ENCODE peak calls at places on chromosomes 11 and 22, in eight cellular contexts. Q, T, N, J, X, I, E and G are unnamed samples.

GRCh38 chr11:93652161-93652597 is 9.3 kb upstream of the CEP295 start:
- DNase-seq in Q (peak), T (peak), N (peak), J (peak), X (no peak), I (peak), E (no peak), G (no peak)

GRCh38 chr11:104159356-104159755 is 4.6 kb downstream of the PDGFD start:
- DNase-seq in Q (no peak), T (peak), N (no peak), J (no peak), X (no peak), I (no peak), E (no peak), G (no peak)

GRCh38 chr11:70367071-70367470 is 31.3 kb upstream of the CTTN start:
- DNase-seq in Q (no peak), T (no peak), N (no peak), J (no peak), X (no peak), I (no peak), E (no peak), G (no peak)

GRCh38 chr11:134404485-134405341 is 7.3 kb downstream of the B3GAT1 start:
- DNase-seq in Q (no peak), T (no peak), N (no peak), J (no peak), X (no peak), I (no peak), E (no peak), G (no peak)

GRCh38 chr11:92123540-92123939 is 101.1 kb upstream of the FAT3 start:
- DNase-seq in Q (no peak), T (no peak), N (no peak), J (no peak), X (no peak), I (no peak), E (peak), G (no peak)

GRCh38 chr11:46410021-46410420 is 18.4 kb upstream of the CHRM4 start:
- DNase-seq in Q (no peak), T (peak), N (no peak), J (no peak), X (no peak), I (peak), E (no peak), G (no peak)

GRCh38 chr22:31281733-31282132 is 10.6 kb downstream of the PIK3IP1 start:
- DNase-seq in Q (no peak), T (no peak), N (no peak), J (no peak), X (no peak), I (no peak), E (no peak), G (no peak)

GRCh38 chr11:68990995-68991780 is 10.4 kb upstream of the MRGPRD start:
- DNase-seq in Q (no peak), T (no peak), N (no peak), J (no peak), X (peak), I (no peak), E (no peak), G (no peak)

GRCh38 chr11:69364901-69365300 is 70.9 kb downstream of the MYEOV start:
- DNase-seq in Q (no peak), T (peak), N (no peak), J (no peak), X (no peak), I (no peak), E (peak), G (no peak)

GRCh38 chr11:72606362-72607100 is 67.7 kb downstream of the PDE2A start:
- DNase-seq in Q (no peak), T (no peak), N (no peak), J (no peak), X (no peak), I (no peak), E (no peak), G (no peak)

GRCh38 chr11:70727899-70728620 is 329.7 kb downstream of the CTTN start:
- DNase-seq in Q (no peak), T (no peak), N (peak), J (no peak), X (peak), I (no peak), E (no peak), G (no peak)

GRCh38 chr11:116719102-116719501 is 53.7 kb downstream of the BUD13 start:
- DNase-seq in Q (no peak), T (no peak), N (no peak), J (no peak), X (no peak), I (no peak), E (no peak), G (no peak)

GRCh38 chr11:69812256-69812655 is 7.0 kb downstream of the FGF3 start:
- DNase-seq in Q (no peak), T (no peak), N (no peak), J (no peak), X (no peak), I (no peak), E (no peak), G (no peak)

GRCh38 chr11:34631737-34632104 is 10.8 kb downstream of the EHF start:
- DNase-seq in Q (no peak), T (no peak), N (no peak), J (no peak), X (no peak), I (no peak), E (no peak), G (no peak)

GRCh38 chr11:116112031-116112935 is 608.1 kb upstream of the CADM1 start:
- DNase-seq in Q (no peak), T (no peak), N (no peak), J (no peak), X (no peak), I (no peak), E (no peak), G (no peak)

GRCh38 chr11:75140269-75141138 is 10.4 kb upstream of the SLCO2B1 start:
- DNase-seq in Q (no peak), T (peak), N (no peak), J (peak), X (peak), I (peak), E (no peak), G (peak)

GRCh38 chr11:128388182-128388815 is 199.1 kb downstream of the ETS1 start:
- DNase-seq in Q (no peak), T (no peak), N (no peak), J (no peak), X (no peak), I (peak), E (no peak), G (no peak)

GRCh38 chr22:46045459-46046298 is 68.7 kb upstream of the WNT7B start:
- DNase-seq in Q (no peak), T (no peak), N (no peak), J (no peak), X (peak), I (no peak), E (no peak), G (no peak)

GRCh38 chr22:28417426-28417825 is 262.2 kb downstream of the TTC28 start:
- DNase-seq in Q (no peak), T (no peak), N (no peak), J (no peak), X (no peak), I (no peak), E (no peak), G (no peak)

GRCh38 chr11:45919276-45919675 is 1.6 kb upstream of the PEX16 start:
- DNase-seq in Q (no peak), T (no peak), N (no peak), J (no peak), X (peak), I (no peak), E (no peak), G (no peak)

GRCh38 chr11:67300256-67300755 is 3.0 kb upstream of the SSH3 start:
- DNase-seq in Q (no peak), T (no peak), N (no peak), J (no peak), X (no peak), I (no peak), E (no peak), G (no peak)

GRCh38 chr11:109109916-109110315 is 312.1 kb upstream of the C11orf87 start:
- DNase-seq in Q (no peak), T (no peak), N (no peak), J (no peak), X (no peak), I (no peak), E (no peak), G (no peak)

GRCh38 chr11:41306435-41306834 is 153.0 kb downstream of the LRRC4C start:
- DNase-seq in Q (no peak), T (no peak), N (no peak), J (no peak), X (no peak), I (no peak), E (peak), G (no peak)

GRCh38 chr11:2586091-2586792 is 113.6 kb downstream of the KCNQ1OT1 start:
- DNase-seq in Q (no peak), T (no peak), N (no peak), J (peak), X (peak), I (no peak), E (no peak), G (no peak)

GRCh38 chr11:122261546-122261945 is 145.5 kb upstream of the BLID start:
- DNase-seq in Q (no peak), T (peak), N (no peak), J (no peak), X (no peak), I (no peak), E (no peak), G (no peak)

GRCh38 chr11:12242926-12243325 is 132.5 kb downstream of the MICAL2 start:
- DNase-seq in Q (no peak), T (no peak), N (no peak), J (no peak), X (no peak), I (no peak), E (no peak), G (no peak)

GRCh38 chr22:37187552-37187890 is 526 bp downstream of the C1QTNF6 start:
- DNase-seq in Q (no peak), T (peak), N (no peak), J (no peak), X (no peak), I (no peak), E (no peak), G (no peak)

GRCh38 chr11:43503417-43503816 is 144.7 kb downstream of the TTC17 start:
- DNase-seq in Q (no peak), T (peak), N (no peak), J (no peak), X (no peak), I (no peak), E (no peak), G (no peak)

GRCh38 chr11:16905375-16905774 is 108.8 kb downstream of the PLEKHA7 start:
- DNase-seq in Q (no peak), T (no peak), N (no peak), J (no peak), X (no peak), I (no peak), E (no peak), G (no peak)

GRCh38 chr11:86688398-86689179 is 16.2 kb upstream of the ME3 start:
- DNase-seq in Q (no peak), T (peak), N (no peak), J (no peak), X (no peak), I (no peak), E (peak), G (no peak)